ENCODE peak calls at places on chromosomes 16 and 17, in four cellular contexts. One of them, this sample, is unnamed.

GRCh38 chr16:3256876-3257465 is 538 bp upstream of the MEFV start:
- DNase-seq in brain microvascular endothelial cell: peak; percentile 10
- DNase-seq in heart right ventricle: no peak
- DNase-seq in endodermal cell: no peak
- DNase-seq in this sample: no peak

GRCh38 chr17:10210151-10210574 is 11.8 kb upstream of the GAS7 start:
- DNase-seq in brain microvascular endothelial cell: peak; percentile 2
- DNase-seq in heart right ventricle: no peak
- DNase-seq in endodermal cell: peak; percentile 82
- DNase-seq in this sample: peak; percentile 75

GRCh38 chr17:12180644-12181261 is 160.1 kb downstream of the MAP2K4 start:
- DNase-seq in heart right ventricle: no peak
- DNase-seq in endodermal cell: peak; percentile 69
- DNase-seq in brain microvascular endothelial cell: peak; percentile 54
- DNase-seq in this sample: no peak

GRCh38 chr16:27281285-27281684 is 12.7 kb upstream of the NSMCE1 start:
- DNase-seq in brain microvascular endothelial cell: no peak
- DNase-seq in endodermal cell: peak; percentile 66
- DNase-seq in heart right ventricle: no peak
- DNase-seq in this sample: no peak

GRCh38 chr17:35944151-35944550 is 638 bp upstream of the LYZL6 start:
- DNase-seq in endodermal cell: no peak
- DNase-seq in brain microvascular endothelial cell: peak; percentile 20
- DNase-seq in heart right ventricle: no peak
- DNase-seq in this sample: no peak

GRCh38 chr17:19021622-19022083 is 17.1 kb upstream of the FAM83G start:
- DNase-seq in heart right ventricle: no peak
- DNase-seq in endodermal cell: peak; percentile 88
- DNase-seq in brain microvascular endothelial cell: no peak
- DNase-seq in this sample: peak; percentile 74

GRCh38 chr17:9259419-9259818 is 238.1 kb downstream of the NTN1 start:
- DNase-seq in brain microvascular endothelial cell: no peak
- DNase-seq in heart right ventricle: no peak
- DNase-seq in endodermal cell: no peak
- DNase-seq in this sample: no peak

GRCh38 chr16:56625943-56626654 is 518 bp downstream of the MT1E start:
- DNase-seq in endodermal cell: peak; percentile 71
- DNase-seq in brain microvascular endothelial cell: peak; percentile 66
- DNase-seq in heart right ventricle: peak; percentile 55
- DNase-seq in this sample: no peak

GRCh38 chr17:19485800-19486340 is 47.8 kb upstream of the SLC47A1 start:
- DNase-seq in heart right ventricle: no peak
- DNase-seq in brain microvascular endothelial cell: no peak
- DNase-seq in endodermal cell: no peak
- DNase-seq in this sample: no peak

GRCh38 chr16:89094252-89094901 is 725 bp downstream of the ACSF3 start:
- DNase-seq in brain microvascular endothelial cell: no peak
- DNase-seq in endodermal cell: peak; percentile 68
- DNase-seq in heart right ventricle: no peak
- DNase-seq in this sample: no peak

GRCh38 chr16:130533-131173 is 7.8 kb downstream of the NPRL3 start:
- DNase-seq in heart right ventricle: no peak
- DNase-seq in brain microvascular endothelial cell: no peak
- DNase-seq in endodermal cell: no peak
- DNase-seq in this sample: no peak

GRCh38 chr16:7422489-7422888 is 89.8 kb downstream of the RBFOX1 start:
- DNase-seq in brain microvascular endothelial cell: no peak
- DNase-seq in endodermal cell: no peak
- DNase-seq in heart right ventricle: no peak
- DNase-seq in this sample: no peak

GRCh38 chr17:65220732-65221131 is 83.6 kb downstream of the RGS9 start:
- DNase-seq in heart right ventricle: no peak
- DNase-seq in brain microvascular endothelial cell: no peak
- DNase-seq in endodermal cell: peak; percentile 86
- DNase-seq in this sample: no peak

GRCh38 chr17:45284176-45285140 is 22.6 kb upstream of the SPATA32 start:
- DNase-seq in heart right ventricle: peak; percentile 67
- DNase-seq in endodermal cell: peak; percentile 79
- DNase-seq in brain microvascular endothelial cell: no peak
- DNase-seq in this sample: peak; percentile 60

GRCh38 chr16:2690852-2691251 is 8.5 kb downstream of the KCTD5 start:
- DNase-seq in heart right ventricle: no peak
- DNase-seq in brain microvascular endothelial cell: no peak
- DNase-seq in endodermal cell: no peak
- DNase-seq in this sample: no peak

GRCh38 chr16:886084-886543 is 84.7 kb downstream of the LMF1 start:
- DNase-seq in endodermal cell: peak; percentile 78
- DNase-seq in brain microvascular endothelial cell: no peak
- DNase-seq in heart right ventricle: no peak
- DNase-seq in this sample: peak; percentile 77

GRCh38 chr17:71229036-71229435 is 891.8 kb upstream of the SOX9 start:
- DNase-seq in heart right ventricle: no peak
- DNase-seq in endodermal cell: no peak
- DNase-seq in brain microvascular endothelial cell: no peak
- DNase-seq in this sample: no peak

GRCh38 chr17:46157443-46158107 is 35.7 kb downstream of the KANSL1 start:
- DNase-seq in heart right ventricle: no peak
- DNase-seq in endodermal cell: no peak
- DNase-seq in brain microvascular endothelial cell: peak; percentile 22
- DNase-seq in this sample: no peak

GRCh38 chr17:9905902-9906301 is 831 bp upstream of the RCVRN start:
- DNase-seq in endodermal cell: peak; percentile 94
- DNase-seq in heart right ventricle: peak; percentile 51
- DNase-seq in brain microvascular endothelial cell: no peak
- DNase-seq in this sample: peak; percentile 79

GRCh38 chr17:65122836-65123756 is 14.1 kb upstream of the RGS9 start:
- DNase-seq in endodermal cell: peak; percentile 98
- DNase-seq in brain microvascular endothelial cell: peak; percentile 80
- DNase-seq in heart right ventricle: peak; percentile 75
- DNase-seq in this sample: peak; percentile 96

GRCh38 chr17:68390888-68391545 is 66.3 kb downstream of the WIPI1 start:
- DNase-seq in heart right ventricle: no peak
- DNase-seq in endodermal cell: peak; percentile 40
- DNase-seq in brain microvascular endothelial cell: no peak
- DNase-seq in this sample: no peak

GRCh38 chr17:39576187-39576586 is 31.5 kb downstream of the NEUROD2 start:
- DNase-seq in brain microvascular endothelial cell: no peak
- DNase-seq in heart right ventricle: no peak
- DNase-seq in endodermal cell: peak; percentile 87
- DNase-seq in this sample: peak; percentile 79

GRCh38 chr17:51238253-51238887 is 21.5 kb downstream of the MBTD1 start:
- DNase-seq in endodermal cell: no peak
- DNase-seq in brain microvascular endothelial cell: no peak
- DNase-seq in heart right ventricle: no peak
- DNase-seq in this sample: no peak

GRCh38 chr17:72496461-72496860 is 375.6 kb downstream of the SOX9 start:
- DNase-seq in endodermal cell: no peak
- DNase-seq in heart right ventricle: no peak
- DNase-seq in brain microvascular endothelial cell: no peak
- DNase-seq in this sample: no peak

GRCh38 chr16:14252860-14253259 is 181.7 kb downstream of the MRTFB start:
- DNase-seq in endodermal cell: no peak
- DNase-seq in brain microvascular endothelial cell: no peak
- DNase-seq in heart right ventricle: no peak
- DNase-seq in this sample: no peak

GRCh38 chr17:50055426-50056216 is at the start of gene ITGA3:
- DNase-seq in brain microvascular endothelial cell: peak; percentile 78
- DNase-seq in heart right ventricle: peak; percentile 78
- DNase-seq in endodermal cell: peak; percentile 98
- DNase-seq in this sample: peak; percentile 97

GRCh38 chr17:4600563-4600962 is 16.2 kb downstream of the SMTNL2 start:
- DNase-seq in brain microvascular endothelial cell: no peak
- DNase-seq in endodermal cell: peak; percentile 76
- DNase-seq in heart right ventricle: peak; percentile 71
- DNase-seq in this sample: peak; percentile 58

GRCh38 chr16:4381072-4381934 is 9.7 kb downstream of the VASN start:
- DNase-seq in heart right ventricle: peak; percentile 20
- DNase-seq in brain microvascular endothelial cell: no peak
- DNase-seq in endodermal cell: no peak
- DNase-seq in this sample: no peak

GRCh38 chr17:48055531-48056245 is 7.5 kb downstream of the NFE2L1 start:
- DNase-seq in brain microvascular endothelial cell: no peak
- DNase-seq in heart right ventricle: no peak
- DNase-seq in endodermal cell: peak; percentile 92
- DNase-seq in this sample: peak; percentile 96

GRCh38 chr16:73390936-73391335 is 343.0 kb upstream of the ZFHX3 start:
- DNase-seq in endodermal cell: no peak
- DNase-seq in brain microvascular endothelial cell: peak; percentile 13
- DNase-seq in heart right ventricle: no peak
- DNase-seq in this sample: no peak

GRCh38 chr17:67221062-67221998 is 23.7 kb downstream of the HELZ start:
- DNase-seq in brain microvascular endothelial cell: peak; percentile 51
- DNase-seq in heart right ventricle: no peak
- DNase-seq in endodermal cell: peak; percentile 69
- DNase-seq in this sample: no peak

GRCh38 chr16:30491229-30491628 is 18.7 kb downstream of the ITGAL start:
- DNase-seq in heart right ventricle: no peak
- DNase-seq in brain microvascular endothelial cell: no peak
- DNase-seq in endodermal cell: no peak
- DNase-seq in this sample: no peak

GRCh38 chr17:47870042-47870441 is 19.1 kb upstream of the SP6 start:
- DNase-seq in heart right ventricle: no peak
- DNase-seq in brain microvascular endothelial cell: no peak
- DNase-seq in endodermal cell: peak; percentile 75
- DNase-seq in this sample: no peak

GRCh38 chr16:58684354-58685083 is at the start of gene SLC38A7:
- DNase-seq in endodermal cell: peak; percentile 96
- DNase-seq in heart right ventricle: peak; percentile 90
- DNase-seq in brain microvascular endothelial cell: peak; percentile 86
- DNase-seq in this sample: peak; percentile 91

GRCh38 chr16:58684001-58684353 is 593 bp downstream of the SLC38A7 start:
- DNase-seq in heart right ventricle: no peak
- DNase-seq in brain microvascular endothelial cell: peak; percentile 44
- DNase-seq in endodermal cell: no peak
- DNase-seq in this sample: no peak

GRCh38 chr16:58679763-58680162 is 4.8 kb downstream of the SLC38A7 start:
- DNase-seq in heart right ventricle: no peak
- DNase-seq in brain microvascular endothelial cell: no peak
- DNase-seq in endodermal cell: no peak
- DNase-seq in this sample: no peak

GRCh38 chr16:58678269-58678668 is 6.3 kb downstream of the SLC38A7 start:
- DNase-seq in heart right ventricle: no peak
- DNase-seq in endodermal cell: no peak
- DNase-seq in brain microvascular endothelial cell: no peak
- DNase-seq in this sample: no peak

DNA sequence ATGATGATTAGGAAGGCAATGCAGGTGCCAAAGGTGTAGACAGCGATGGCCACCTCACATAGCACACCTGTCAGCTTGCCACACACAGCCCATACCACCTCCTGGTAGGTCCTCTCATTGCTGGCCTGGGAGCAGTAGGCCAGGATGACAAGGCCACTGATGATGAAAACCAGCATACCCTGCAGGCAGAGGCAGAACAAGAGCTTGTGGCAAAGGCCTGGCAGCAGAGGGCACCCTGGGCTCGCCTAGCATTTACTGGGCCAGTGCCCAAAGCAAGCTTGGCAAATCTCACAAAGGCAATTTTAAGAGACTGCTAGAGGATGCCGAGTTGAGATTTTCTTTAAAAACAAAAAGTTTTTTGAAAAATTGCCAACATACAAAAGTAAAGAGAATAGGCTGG is 5.9 kb downstream of the SLC38A7 start:
- DNase-seq in heart right ventricle: peak; percentile 46
- DNase-seq in endodermal cell: no peak
- DNase-seq in brain microvascular endothelial cell: no peak
- DNase-seq in this sample: no peak
- TF ChIP-seq CTCF in heart right ventricle: peak; percentile 40
- TF ChIP-seq CTCF in endodermal cell: no peak
- TF ChIP-seq CTCF in brain microvascular endothelial cell: peak; percentile 29
- TF ChIP-seq CTCF in this sample: no peak

GRCh38 chr16:47388705-47389104 is 72.2 kb downstream of the ITFG1 start:
- DNase-seq in endodermal cell: no peak
- DNase-seq in heart right ventricle: no peak
- DNase-seq in brain microvascular endothelial cell: no peak
- DNase-seq in this sample: no peak
- H3K27ac ChIP-seq in endodermal cell: no peak overlapping the region
- H3K27ac ChIP-seq in heart right ventricle: no peak overlapping the region
- H3K27ac ChIP-seq in brain microvascular endothelial cell: no peak overlapping the region
- H3K27ac ChIP-seq in this sample: no peak overlapping the region

DNA sequence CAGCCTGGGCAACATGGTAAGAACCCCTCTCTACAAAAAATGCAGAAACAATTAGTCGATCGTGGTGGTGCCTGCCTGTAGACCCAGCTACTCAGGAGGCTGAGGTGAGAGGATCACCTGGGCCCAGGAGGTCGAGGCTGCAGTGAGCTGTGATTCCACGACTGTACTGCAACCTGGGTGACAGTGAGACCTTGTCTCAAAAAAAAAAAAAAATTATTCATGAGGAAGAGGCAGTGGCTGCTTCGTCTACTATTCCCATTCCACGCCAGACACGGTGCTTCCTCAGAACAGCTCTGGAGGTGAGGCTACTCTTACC is 52.2 kb upstream of the GSE1 start:
- DNase-seq in heart right ventricle: no peak
- DNase-seq in endodermal cell: no peak
- DNase-seq in brain microvascular endothelial cell: no peak
- DNase-seq in this sample: no peak
- TF ChIP-seq CTCF in heart right ventricle: no peak
- TF ChIP-seq CTCF in endodermal cell: no peak
- TF ChIP-seq CTCF in brain microvascular endothelial cell: no peak
- TF ChIP-seq CTCF in this sample: no peak

GRCh38 chr17:77481476-77482374 is 341.0 kb downstream of the SEC14L1 start:
- DNase-seq in brain microvascular endothelial cell: no peak
- DNase-seq in endodermal cell: no peak
- DNase-seq in heart right ventricle: no peak
- DNase-seq in this sample: no peak

GRCh38 chr17:77483128-77483598 is 342.4 kb downstream of the SEC14L1 start:
- DNase-seq in heart right ventricle: no peak
- DNase-seq in brain microvascular endothelial cell: no peak
- DNase-seq in endodermal cell: no peak
- DNase-seq in this sample: no peak

GRCh38 chr17:77482375-77483127 is 341.8 kb downstream of the SEC14L1 start:
- DNase-seq in heart right ventricle: no peak
- DNase-seq in brain microvascular endothelial cell: no peak
- DNase-seq in endodermal cell: no peak
- DNase-seq in this sample: no peak

GRCh38 chr17:77485089-77485833 is 344.5 kb downstream of the SEC14L1 start:
- DNase-seq in heart right ventricle: no peak
- DNase-seq in brain microvascular endothelial cell: no peak
- DNase-seq in endodermal cell: no peak
- DNase-seq in this sample: no peak

DNA sequence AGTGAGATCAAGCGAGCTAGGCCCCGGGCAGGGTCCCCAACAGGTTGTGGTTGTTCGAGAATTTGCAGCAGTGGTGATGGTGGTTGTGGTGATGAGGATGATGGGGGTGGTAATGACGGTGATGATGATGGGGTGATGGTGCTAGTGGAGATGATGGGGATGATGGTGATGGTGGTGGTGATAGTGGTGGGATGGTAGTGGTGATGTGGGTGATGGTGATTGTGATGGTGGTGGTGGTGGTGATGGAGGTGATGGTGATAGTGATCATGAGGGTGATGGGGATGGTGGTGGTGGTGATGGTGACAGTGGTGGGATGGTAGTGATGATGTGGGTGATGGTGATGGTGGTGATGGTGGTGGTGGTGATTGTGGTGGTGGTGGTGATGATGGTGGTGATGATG is 343.3 kb downstream of the SEC14L1 start:
- DNase-seq in brain microvascular endothelial cell: no peak
- DNase-seq in heart right ventricle: no peak
- DNase-seq in endodermal cell: no peak
- DNase-seq in this sample: no peak
- H3K27ac ChIP-seq in brain microvascular endothelial cell: no peak overlapping the region
- H3K27ac ChIP-seq in heart right ventricle: no peak overlapping the region
- H3K27ac ChIP-seq in endodermal cell: no peak overlapping the region
- H3K27ac ChIP-seq in this sample: no peak overlapping the region